ENCODE peak calls at places on chromosomes 11 and 22, in seven cellular contexts. P, T, E, M, L, B and N are unnamed samples.

GRCh38 chr11:75508051-75508561 is 17.6 kb downstream of the GDPD5 start:
- DNase-seq in T (no peak), E (no peak), B (no peak), L (no peak), P (no peak), M (no peak), N (no peak)

GRCh38 chr22:41848468-41848867 is 15.6 kb downstream of the SREBF2 start:
- DNase-seq in L (peak; percentile 42), E (no peak), T (no peak), B (no peak), M (no peak), P (peak; percentile 64), N (no peak)

GRCh38 chr22:40479887-40480538 is 109.6 kb downstream of the SGSM3 start:
- DNase-seq in T (no peak), L (no peak), E (peak; percentile 60), M (no peak), P (no peak), B (no peak), N (no peak)

GRCh38 chr22:20940904-20941385 is 23.7 kb downstream of the CRKL start:
- DNase-seq in B (no peak), E (no peak), L (no peak), T (no peak), M (no peak), P (no peak), N (no peak)

GRCh38 chr11:119647254-119647653 is 81.7 kb downstream of the NECTIN1 start:
- DNase-seq in T (no peak), P (no peak), L (no peak), M (no peak), B (no peak), E (no peak), N (peak; percentile 54)

GRCh38 chr11:590997-591396 is 14.7 kb downstream of the PHRF1 start:
- DNase-seq in E (no peak), T (no peak), L (no peak), P (no peak), M (no peak), B (no peak), N (no peak)

GRCh38 chr11:129895126-129896041 is at the start of gene NFRKB:
- DNase-seq in T (peak; percentile 65), B (peak; percentile 83), P (peak; percentile 86), M (peak; percentile 92), E (peak; percentile 76), L (peak; percentile 91), N (peak; percentile 99)

GRCh38 chr11:37788141-37788877 is 1190.3 kb upstream of the RAG2 start:
- DNase-seq in T (no peak), M (no peak), P (no peak), L (no peak), B (no peak), E (peak; percentile 96), N (no peak)

GRCh38 chr11:75582935-75583709 is 21.1 kb downstream of the SERPINH1 start:
- DNase-seq in B (peak; percentile 81), T (peak; percentile 66), E (no peak), P (peak; percentile 76), M (peak; percentile 68), L (peak; percentile 54), N (peak; percentile 97)

GRCh38 chr11:35617687-35618496 is at the start of gene FJX1:
- DNase-seq in P (peak; percentile 75), T (peak; percentile 83), L (peak; percentile 55), E (peak; percentile 90), M (peak; percentile 61), B (peak; percentile 85), N (peak; percentile 97)

GRCh38 chr11:12359761-12360160 is 17.6 kb upstream of the PARVA start:
- DNase-seq in M (no peak), P (no peak), L (no peak), E (no peak), B (no peak), T (no peak), N (no peak)

GRCh38 chr11:130534525-130534924 is 86.1 kb downstream of the ADAMTS15 start:
- DNase-seq in E (no peak), P (no peak), B (no peak), L (no peak), M (no peak), T (no peak), N (no peak)

GRCh38 chr11:132559371-132560036 is 972.8 kb downstream of the OPCML start:
- DNase-seq in L (no peak), T (no peak), P (no peak), B (no peak), M (no peak), E (no peak), N (peak; percentile 14)

GRCh38 chr11:86449993-86450629 is 75.4 kb downstream of the CCDC81 start:
- DNase-seq in L (no peak), T (no peak), B (no peak), P (peak; percentile 28), M (no peak), E (no peak), N (no peak)

GRCh38 chr22:36764060-36764459 is 11.9 kb downstream of the IFT27 start:
- DNase-seq in M (no peak), L (no peak), T (no peak), E (no peak), B (no peak), P (no peak), N (peak; percentile 10)

GRCh38 chr11:66628061-66628603 is 10.4 kb upstream of the RBM4 start:
- DNase-seq in B (no peak), E (no peak), T (no peak), P (no peak), M (no peak), L (no peak), N (no peak)

GRCh38 chr22:35375031-35375430 is 5.9 kb upstream of the HMOX1 start:
- DNase-seq in M (no peak), T (no peak), P (no peak), B (no peak), L (no peak), E (peak; percentile 42), N (no peak)

GRCh38 chr11:70545626-70545945 is 147.3 kb downstream of the CTTN start:
- DNase-seq in B (no peak), P (no peak), T (no peak), E (no peak), L (no peak), M (no peak), N (peak; percentile 54)

GRCh38 chr11:221998-222789 is 13.9 kb downstream of the SIRT3 start:
- DNase-seq in L (no peak), P (no peak), E (no peak), M (no peak), B (no peak), T (no peak), N (peak; percentile 22)

GRCh38 chr22:19762315-19763140 is 1.9 kb downstream of the TBX1 start:
- DNase-seq in P (no peak), B (no peak), M (no peak), E (no peak), L (no peak), T (no peak), N (no peak)

GRCh38 chr11:86524603-86525352 is 147.6 kb downstream of the ME3 start:
- DNase-seq in P (no peak), L (no peak), B (no peak), E (peak; percentile 34), T (peak; percentile 39), M (no peak), N (no peak)

GRCh38 chr22:35407352-35407751 is 7.4 kb downstream of the MCM5 start:
- DNase-seq in P (no peak), M (no peak), T (no peak), L (no peak), E (no peak), B (no peak), N (no peak)

GRCh38 chr11:34029176-34029575 is 22.4 kb upstream of the CAPRIN1 start:
- DNase-seq in E (no peak), M (no peak), L (no peak), T (peak; percentile 7), B (no peak), P (no peak), N (no peak)

GRCh38 chr11:36822829-36823228 is 224.8 kb upstream of the RAG2 start:
- DNase-seq in L (no peak), B (no peak), P (no peak), T (no peak), E (no peak), M (no peak), N (no peak)

GRCh38 chr22:19291580-19292261 is at the start of gene CLTCL1:
- DNase-seq in P (peak; percentile 87), T (peak; percentile 81), M (peak; percentile 89), L (peak; percentile 91), B (peak; percentile 80), E (peak; percentile 71), N (peak; percentile 100)

GRCh38 chr11:120566176-120566575 is 54.6 kb downstream of the GRIK4 start:
- DNase-seq in E (peak; percentile 48), P (no peak), M (no peak), T (no peak), B (no peak), L (no peak), N (no peak)

GRCh38 chr11:61111060-61111435 is 8.8 kb downstream of the CD5 start:
- DNase-seq in B (no peak), M (no peak), L (no peak), E (no peak), P (no peak), T (no peak), N (no peak)

GRCh38 chr11:59545179-59546020 is 34.1 kb downstream of the OR4D9 start:
- DNase-seq in P (no peak), M (no peak), E (no peak), B (no peak), T (no peak), L (no peak), N (no peak)
- H3K4me3 ChIP-seq in P (no peak overlapping the region), M (no peak overlapping the region), E (no peak overlapping the region), B (no peak overlapping the region), T (no peak overlapping the region), L (no peak overlapping the region), N (no peak overlapping the region)

GRCh38 chr22:46479046-46479445 is 58.4 kb downstream of the CELSR1 start:
- DNase-seq in T (no peak), L (no peak), P (no peak), B (no peak), E (no peak), M (no peak), N (peak; percentile 55)
- H3K27me3 ChIP-seq in T (no peaks in the 10 kb centered on the region), L (no peaks in the 10 kb centered on the region), P (no peaks in the 10 kb centered on the region), B (no peaks in the 10 kb centered on the region), E (no peaks in the 10 kb centered on the region), M (no peaks in the 10 kb centered on the region), N (no peaks in the 10 kb centered on the region)

DNA sequence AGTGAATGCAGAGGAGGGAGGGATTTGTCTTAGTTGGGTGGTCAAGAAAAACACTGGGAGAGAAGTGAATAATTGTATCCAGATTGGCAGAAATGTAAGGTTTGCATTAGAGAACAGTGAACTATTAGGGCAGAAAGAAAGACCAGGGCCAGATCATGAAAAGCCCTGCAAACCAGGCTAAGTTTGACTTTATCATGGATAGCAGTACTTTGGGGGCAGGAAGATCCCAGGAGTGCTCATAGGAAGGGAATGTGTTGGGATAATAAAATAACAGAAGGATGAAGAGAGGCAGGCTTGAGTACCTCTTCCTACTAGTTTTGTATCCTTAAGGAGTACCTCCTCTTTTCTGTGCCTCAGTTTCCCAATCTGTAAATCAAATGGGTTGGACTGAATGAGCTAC is 64.0 kb downstream of the RPL27A start:
- DNase-seq in T (no peak), P (no peak), M (no peak), E (no peak), L (no peak), B (no peak), N (no peak)
- H3K4me3 ChIP-seq in T (no peak overlapping the region), P (no peak overlapping the region), M (no peak overlapping the region), E (no peak overlapping the region), L (no peak overlapping the region), B (no peak overlapping the region), N (no peak overlapping the region)

DNA sequence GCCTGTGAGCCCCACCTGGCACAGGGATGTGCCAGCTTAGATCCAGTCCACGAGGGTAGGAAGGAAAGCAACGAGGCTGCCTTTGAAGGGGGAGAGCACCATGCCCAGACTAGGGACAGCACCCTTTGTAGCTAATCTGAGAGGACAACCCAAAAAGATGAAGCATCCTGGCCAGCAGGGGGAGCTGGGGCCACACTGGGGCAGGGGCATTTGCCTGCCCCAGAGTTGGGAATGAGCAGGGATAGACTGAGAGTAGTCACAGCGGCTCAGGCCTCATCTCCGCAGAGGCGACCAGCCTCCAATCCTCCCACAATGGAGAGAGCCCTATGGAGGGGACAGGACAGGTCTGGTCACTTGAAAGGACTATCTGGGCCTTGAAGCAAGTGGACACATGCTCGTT is 16.4 kb downstream of the LMO1 start:
- DNase-seq in E (no peak), L (peak; percentile 51), B (no peak), T (no peak), M (no peak), P (no peak), N (peak; percentile 74)
- H3K27me3 ChIP-seq in E (no peaks in the 10 kb centered on the region), L (no peaks in the 10 kb centered on the region), B (peaks cover 60% of the 10 kb centered on the region), T (no peaks in the 10 kb centered on the region), M (no peaks in the 10 kb centered on the region), P (no peaks in the 10 kb centered on the region), N (no peaks in the 10 kb centered on the region)